ENCODE peak calls at places on chromosome 16, in nine cellular contexts. Q is AG09319, N is cardiac fibroblast, B is choroid plexus epithelial cell, P is IMR-90, U is stomach, E is WTC11, J is tibial artery, H is GM23338. T is an unnamed sample.

GRCh38 chr16:89031715-89032659 is 55.0 kb upstream of the CBFA2T3 start:
- DNase-seq in Q (no peak), N (no peak), B (no peak), P (no peak), U (peak), E (no peak), J (peak), H (no peak), T (peak)

GRCh38 chr16:82368041-82368440 is 198.0 kb upstream of the MPHOSPH6 start:
- DNase-seq in Q (no peak), N (peak), B (peak), P (peak), U (peak), E (peak), J (no peak), H (peak), T (no peak)

GRCh38 chr16:77158293-77158692 is 32.7 kb upstream of the MON1B start:
- DNase-seq in Q (no peak), N (no peak), B (no peak), P (no peak), U (no peak), E (no peak), J (no peak), H (no peak), T (no peak)

GRCh38 chr16:50841081-50841886 is 99.4 kb downstream of the CYLD start:
- DNase-seq in Q (no peak), N (peak), B (peak), P (no peak), U (no peak), E (peak), J (no peak), H (peak), T (no peak)

GRCh38 chr16:57109500-57110105 is 17.2 kb downstream of the CPNE2 start:
- DNase-seq in Q (no peak), N (no peak), B (no peak), P (no peak), U (no peak), E (no peak), J (no peak), H (no peak), T (no peak)

GRCh38 chr16:35754391-35755369 is 2295.3 kb downstream of the TP53TG3F start:
- DNase-seq in Q (no peak), N (no peak), B (no peak), P (no peak), U (no peak), E (no peak), J (no peak), H (no peak), T (no peak)

GRCh38 chr16:2339521-2340484 is 725 bp downstream of the ABCA3 start:
- DNase-seq in Q (no peak), N (peak), B (no peak), P (no peak), U (peak), E (peak), J (peak), H (peak), T (no peak)

GRCh38 chr16:67664258-67664657 is 2.3 kb downstream of the ENKD1 start:
- DNase-seq in Q (no peak), N (no peak), B (no peak), P (no peak), U (no peak), E (no peak), J (no peak), H (no peak), T (no peak)

GRCh38 chr16:23905027-23905426 is 69.2 kb downstream of the PRKCB start:
- DNase-seq in Q (no peak), N (peak), B (peak), P (peak), U (no peak), E (peak), J (no peak), H (peak), T (no peak)

GRCh38 chr16:11024333-11025053 is 80.1 kb downstream of the CLEC16A start:
- DNase-seq in Q (no peak), N (no peak), B (no peak), P (no peak), U (no peak), E (no peak), J (no peak), H (no peak), T (no peak)

GRCh38 chr16:17364319-17365210 is 106.2 kb downstream of the XYLT1 start:
- DNase-seq in Q (peak), N (peak), B (peak), P (peak), U (no peak), E (no peak), J (no peak), H (no peak), T (no peak)

GRCh38 chr16:82133798-82134197 is 36.2 kb downstream of the MPHOSPH6 start:
- DNase-seq in Q (no peak), N (no peak), B (no peak), P (no peak), U (no peak), E (no peak), J (no peak), H (no peak), T (no peak)

GRCh38 chr16:31700530-31701388 is 172.8 kb upstream of the ZNF267 start:
- DNase-seq in Q (no peak), N (peak), B (peak), P (peak), U (peak), E (peak), J (no peak), H (peak), T (no peak)

GRCh38 chr16:1174477-1175357 is 21.8 kb downstream of the CACNA1H start:
- DNase-seq in Q (no peak), N (no peak), B (peak), P (peak), U (no peak), E (no peak), J (no peak), H (no peak), T (no peak)

GRCh38 chr16:1057252-1057932 is 15.2 kb upstream of the SSTR5 start:
- DNase-seq in Q (no peak), N (peak), B (peak), P (no peak), U (peak), E (peak), J (no peak), H (peak), T (no peak)

GRCh38 chr16:81174644-81175324 is 63.7 kb upstream of the BCO1 start:
- DNase-seq in Q (no peak), N (peak), B (peak), P (peak), U (no peak), E (no peak), J (no peak), H (no peak), T (no peak)

GRCh38 chr16:10245002-10245401 is 62.8 kb upstream of the GRIN2A start:
- DNase-seq in Q (no peak), N (no peak), B (no peak), P (no peak), U (no peak), E (no peak), J (no peak), H (no peak), T (no peak)

GRCh38 chr16:53817117-53817516 is 113.2 kb downstream of the FTO start:
- DNase-seq in Q (peak), N (peak), B (peak), P (peak), U (no peak), E (no peak), J (no peak), H (no peak), T (no peak)

GRCh38 chr16:80744856-80745255 is 59.5 kb downstream of the CDYL2 start:
- DNase-seq in Q (no peak), N (no peak), B (no peak), P (no peak), U (no peak), E (no peak), J (no peak), H (no peak), T (no peak)

GRCh38 chr16:2150418-2151187 is 2.2 kb downstream of the RAB26 start:
- DNase-seq in Q (no peak), N (peak), B (no peak), P (peak), U (peak), E (peak), J (no peak), H (peak), T (no peak)

GRCh38 chr16:73043828-73044493 is 4.0 kb downstream of the ZFHX3 start:
- DNase-seq in Q (no peak), N (no peak), B (peak), P (peak), U (no peak), E (no peak), J (peak), H (no peak), T (no peak)

GRCh38 chr16:89134269-89134668 is 37.3 kb upstream of the CDH15 start:
- DNase-seq in Q (no peak), N (no peak), B (no peak), P (no peak), U (no peak), E (no peak), J (no peak), H (no peak), T (no peak)

GRCh38 chr16:56279132-56279531 is 87.8 kb downstream of the GNAO1 start:
- DNase-seq in Q (no peak), N (no peak), B (no peak), P (no peak), U (peak), E (no peak), J (no peak), H (no peak), T (peak)

GRCh38 chr16:83402969-83403368 is 404.8 kb upstream of the HSBP1 start:
- DNase-seq in Q (no peak), N (peak), B (peak), P (peak), U (no peak), E (no peak), J (no peak), H (peak), T (no peak)

GRCh38 chr16:23252310-23252709 is 49.8 kb upstream of the SCNN1B start:
- DNase-seq in Q (no peak), N (no peak), B (no peak), P (no peak), U (no peak), E (no peak), J (no peak), H (no peak), T (no peak)

GRCh38 chr16:9311303-9311954 is 220.0 kb downstream of the HAPSTR1 start:
- DNase-seq in Q (no peak), N (no peak), B (no peak), P (no peak), U (no peak), E (peak), J (no peak), H (peak), T (peak)

GRCh38 chr16:3458278-3458851 is 14.9 kb downstream of the NAA60 start:
- DNase-seq in Q (no peak), N (peak), B (peak), P (peak), U (no peak), E (peak), J (no peak), H (peak), T (no peak)

GRCh38 chr16:50538411-50539052 is 9.7 kb upstream of the NKD1 start:
- DNase-seq in Q (no peak), N (no peak), B (no peak), P (no peak), U (no peak), E (no peak), J (no peak), H (no peak), T (peak)

GRCh38 chr16:85245307-85246172 is 133.3 kb upstream of the CIBAR2 start:
- DNase-seq in Q (peak), N (peak), B (peak), P (peak), U (peak), E (peak), J (peak), H (peak), T (no peak)

GRCh38 chr16:88473666-88474534 is 20.8 kb downstream of the ZFPM1 start:
- DNase-seq in Q (no peak), N (peak), B (no peak), P (peak), U (peak), E (no peak), J (peak), H (no peak), T (no peak)

GRCh38 chr16:48865511-48865910 is 255.5 kb upstream of the N4BP1 start:
- DNase-seq in Q (no peak), N (no peak), B (no peak), P (no peak), U (no peak), E (no peak), J (no peak), H (no peak), T (no peak)

GRCh38 chr16:1708768-1709180 is 2.8 kb downstream of the MAPK8IP3 start:
- DNase-seq in Q (no peak), N (peak), B (peak), P (peak), U (no peak), E (no peak), J (no peak), H (no peak), T (no peak)

DNA sequence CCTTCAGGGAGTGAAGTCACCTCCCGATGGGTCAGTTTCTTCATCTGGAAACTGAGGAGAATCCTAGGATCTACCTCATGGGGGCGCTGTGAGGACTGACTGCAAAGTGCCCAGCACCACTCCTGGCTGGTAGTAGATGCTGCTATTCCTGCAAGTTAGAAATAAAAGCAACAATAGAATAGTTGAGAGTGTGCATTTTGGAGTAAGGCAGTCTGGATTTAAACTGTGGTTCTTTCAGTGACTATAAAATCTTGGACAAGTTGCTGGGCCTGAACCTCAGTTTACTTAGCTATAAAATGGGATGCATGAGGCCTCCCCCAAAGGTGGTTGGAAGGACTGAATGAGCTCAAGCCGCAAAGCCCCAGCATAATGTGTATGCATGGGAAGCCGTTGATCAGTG is 70.6 kb downstream of the CYB5B start:
- DNase-seq in Q (no peak), N (peak), B (peak), P (no peak), U (no peak), E (peak), J (no peak), H (peak), T (peak)
- TF ChIP-seq CTCF in Q (peak), N (peak), B (peak), P (no peak), U (no peak), E (peak), J (no peak), H (peak), T (peak)

GRCh38 chr16:20613471-20613887 is 37.3 kb upstream of the ACSM2B start:
- DNase-seq in Q (no peak), N (no peak), B (no peak), P (no peak), U (no peak), E (no peak), J (no peak), H (no peak), T (no peak)
- TF ChIP-seq CTCF in Q (no peak), N (no peak), B (no peak), P (no peak), U (no peak), E (no peak), J (no peak), H (no peak), T (no peak)

DNA sequence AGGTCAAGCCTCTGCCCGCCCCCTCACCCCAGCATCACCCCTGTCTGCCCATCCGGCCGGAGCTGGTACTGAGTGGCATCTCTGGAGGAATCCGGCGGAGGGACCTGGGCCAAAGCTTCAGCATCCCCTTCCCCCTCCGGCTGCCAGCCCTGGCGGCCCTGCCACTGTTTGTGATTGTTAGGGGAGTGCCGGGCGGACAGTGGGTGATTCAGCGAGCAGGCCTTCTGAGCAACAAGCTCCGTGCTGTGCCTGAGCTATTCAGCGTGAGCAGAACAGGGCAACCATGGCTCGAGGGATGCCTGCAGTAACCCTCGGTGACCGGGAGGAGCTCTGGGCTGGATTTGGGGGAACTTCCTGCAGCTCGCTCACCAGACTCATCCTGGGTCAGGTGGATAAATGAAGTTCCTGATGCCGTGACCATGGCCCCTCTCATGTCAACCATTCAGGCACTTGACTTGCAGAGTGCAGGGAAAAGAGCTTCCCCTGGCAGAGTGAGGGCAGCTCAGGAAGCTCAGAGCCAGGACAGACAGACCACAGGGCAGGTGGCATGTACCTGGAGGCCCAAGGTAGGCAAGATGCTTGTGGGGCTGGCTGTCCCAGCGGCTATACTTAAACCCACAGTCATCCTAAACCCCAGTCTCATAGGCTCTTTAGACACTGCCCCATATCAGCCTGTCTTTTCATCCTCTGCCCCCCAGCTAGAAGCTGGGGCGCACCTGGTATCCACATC is 24.3 kb upstream of the MLKL start:
- DNase-seq in Q (no peak), N (peak), B (peak), P (peak), U (no peak), E (no peak), J (no peak), H (no peak), T (no peak)
- TF ChIP-seq CTCF in Q (peak), N (peak), B (peak), P (peak), U (no peak), E (no peak), J (peak), H (no peak), T (no peak)

GRCh38 chr16:87351320-87351698 is 32.3 kb downstream of the FBXO31 start:
- DNase-seq in Q (no peak), N (no peak), B (no peak), P (no peak), U (no peak), E (no peak), J (no peak), H (no peak), T (no peak)
- TF ChIP-seq CTCF in Q (no peak), N (no peak), B (no peak), P (no peak), U (no peak), E (no peak), J (no peak), H (no peak), T (no peak)

GRCh38 chr16:30406911-30407793 is at the start of gene ZNF771:
- DNase-seq in Q (peak), N (peak), B (peak), P (peak), U (peak), E (peak), J (peak), H (peak), T (peak)
- TF ChIP-seq CTCF in Q (no peak), N (no peak), B (no peak), P (no peak), U (no peak), E (no peak), J (no peak), H (no peak), T (no peak)

T was measured in CD14-positive monocyte.